ENCODE peak calls at places on chromosomes 11 and 22, in seven cellular contexts. One of them, this sample, is unnamed. For H3K4me1, the result is how much of the 10 kb centered on the place peaks cover.

GRCh38 chr22:46122980-46123693 is 27.2 kb upstream of the PPARA start:
- DNase-seq in stomach: no peak
- DNase-seq in Karpas-422: no peak
- DNase-seq in sigmoid colon: no peak
- DNase-seq in prostate gland: no peak
- DNase-seq in spleen: peak
- DNase-seq in right cardiac atrium: peak
- DNase-seq in this sample: no peak

GRCh38 chr22:46661221-46661851 is 41.1 kb downstream of the GRAMD4 start:
- DNase-seq in sigmoid colon: no peak
- DNase-seq in prostate gland: peak
- DNase-seq in stomach: no peak
- DNase-seq in Karpas-422: no peak
- DNase-seq in spleen: no peak
- DNase-seq in right cardiac atrium: peak
- DNase-seq in this sample: peak

GRCh38 chr11:103586756-103587155 is 449.7 kb upstream of the DDI1 start:
- DNase-seq in spleen: no peak
- DNase-seq in sigmoid colon: no peak
- DNase-seq in prostate gland: no peak
- DNase-seq in Karpas-422: no peak
- DNase-seq in stomach: no peak
- DNase-seq in right cardiac atrium: no peak
- DNase-seq in this sample: no peak

GRCh38 chr11:90171359-90171758 is 36.9 kb downstream of the NAALAD2 start:
- DNase-seq in Karpas-422: no peak
- DNase-seq in right cardiac atrium: no peak
- DNase-seq in stomach: no peak
- DNase-seq in spleen: no peak
- DNase-seq in prostate gland: no peak
- DNase-seq in sigmoid colon: no peak
- DNase-seq in this sample: no peak

GRCh38 chr11:35911616-35912165 is 32.2 kb upstream of the LDLRAD3 start:
- DNase-seq in sigmoid colon: no peak
- DNase-seq in prostate gland: no peak
- DNase-seq in Karpas-422: no peak
- DNase-seq in spleen: no peak
- DNase-seq in stomach: no peak
- DNase-seq in right cardiac atrium: no peak
- DNase-seq in this sample: no peak

GRCh38 chr11:70240337-70240736 is 30.2 kb upstream of the PPFIA1 start:
- DNase-seq in prostate gland: no peak
- DNase-seq in stomach: no peak
- DNase-seq in spleen: no peak
- DNase-seq in right cardiac atrium: no peak
- DNase-seq in sigmoid colon: no peak
- DNase-seq in Karpas-422: no peak
- DNase-seq in this sample: no peak

GRCh38 chr11:7555067-7555699 is 41.4 kb downstream of the PPFIBP2 start:
- DNase-seq in prostate gland: peak
- DNase-seq in stomach: peak
- DNase-seq in right cardiac atrium: peak
- DNase-seq in sigmoid colon: no peak
- DNase-seq in Karpas-422: no peak
- DNase-seq in spleen: no peak
- DNase-seq in this sample: no peak

GRCh38 chr11:36635463-36635862 is 37.4 kb upstream of the RAG2 start:
- DNase-seq in sigmoid colon: peak
- DNase-seq in spleen: no peak
- DNase-seq in stomach: no peak
- DNase-seq in Karpas-422: no peak
- DNase-seq in prostate gland: no peak
- DNase-seq in right cardiac atrium: no peak
- DNase-seq in this sample: no peak

GRCh38 chr22:36641902-36642640 is 61.5 kb downstream of the CACNG2 start:
- DNase-seq in prostate gland: no peak
- DNase-seq in right cardiac atrium: no peak
- DNase-seq in sigmoid colon: no peak
- DNase-seq in stomach: no peak
- DNase-seq in spleen: no peak
- DNase-seq in Karpas-422: no peak
- DNase-seq in this sample: no peak

GRCh38 chr22:37502342-37503182 is 16.4 kb upstream of the MFNG start:
- DNase-seq in Karpas-422: peak
- DNase-seq in stomach: peak
- DNase-seq in prostate gland: peak
- DNase-seq in sigmoid colon: no peak
- DNase-seq in right cardiac atrium: peak
- DNase-seq in spleen: no peak
- DNase-seq in this sample: no peak

GRCh38 chr22:23984430-23984829 is 4.5 kb downstream of the GSTT2 start:
- DNase-seq in Karpas-422: peak
- DNase-seq in sigmoid colon: no peak
- DNase-seq in prostate gland: no peak
- DNase-seq in right cardiac atrium: no peak
- DNase-seq in stomach: no peak
- DNase-seq in spleen: no peak
- DNase-seq in this sample: peak

GRCh38 chr22:26416670-26417270 is 12.3 kb upstream of the ASPHD2 start:
- DNase-seq in spleen: no peak
- DNase-seq in sigmoid colon: no peak
- DNase-seq in prostate gland: peak
- DNase-seq in stomach: no peak
- DNase-seq in Karpas-422: no peak
- DNase-seq in right cardiac atrium: no peak
- DNase-seq in this sample: no peak

GRCh38 chr22:43818981-43819690 is 7.0 kb upstream of the EFCAB6 start:
- DNase-seq in prostate gland: no peak
- DNase-seq in spleen: no peak
- DNase-seq in stomach: no peak
- DNase-seq in right cardiac atrium: no peak
- DNase-seq in Karpas-422: no peak
- DNase-seq in sigmoid colon: no peak
- DNase-seq in this sample: no peak

GRCh38 chr22:22376352-22376706 is 131.7 kb downstream of the VPREB1 start:
- DNase-seq in Karpas-422: no peak
- DNase-seq in sigmoid colon: no peak
- DNase-seq in spleen: no peak
- DNase-seq in stomach: no peak
- DNase-seq in right cardiac atrium: no peak
- DNase-seq in prostate gland: no peak
- DNase-seq in this sample: no peak

GRCh38 chr11:933002-933820 is 7.5 kb downstream of the AP2A2 start:
- DNase-seq in sigmoid colon: no peak
- DNase-seq in spleen: no peak
- DNase-seq in prostate gland: no peak
- DNase-seq in Karpas-422: no peak
- DNase-seq in right cardiac atrium: no peak
- DNase-seq in stomach: no peak
- DNase-seq in this sample: no peak

GRCh38 chr22:17842386-17842785 is 68.1 kb upstream of the BID start:
- DNase-seq in spleen: peak
- DNase-seq in stomach: peak
- DNase-seq in prostate gland: no peak
- DNase-seq in sigmoid colon: peak
- DNase-seq in right cardiac atrium: no peak
- DNase-seq in Karpas-422: no peak
- DNase-seq in this sample: no peak

GRCh38 chr22:23670378-23671295 is 20.2 kb upstream of the RGL4 start:
- DNase-seq in prostate gland: no peak
- DNase-seq in stomach: no peak
- DNase-seq in right cardiac atrium: no peak
- DNase-seq in Karpas-422: no peak
- DNase-seq in spleen: peak
- DNase-seq in sigmoid colon: peak
- DNase-seq in this sample: no peak

GRCh38 chr11:34181254-34181653 is 75.8 kb downstream of the NAT10 start:
- DNase-seq in sigmoid colon: no peak
- DNase-seq in Karpas-422: no peak
- DNase-seq in prostate gland: no peak
- DNase-seq in stomach: no peak
- DNase-seq in right cardiac atrium: no peak
- DNase-seq in spleen: no peak
- DNase-seq in this sample: no peak
- H3K4me1 ChIP-seq in sigmoid colon: under half
- H3K4me1 ChIP-seq in Karpas-422: under half
- H3K4me1 ChIP-seq in prostate gland: under half
- H3K4me1 ChIP-seq in stomach: under half
- H3K4me1 ChIP-seq in right cardiac atrium: under half
- H3K4me1 ChIP-seq in spleen: under half
- H3K4me1 ChIP-seq in this sample: under half

DNA sequence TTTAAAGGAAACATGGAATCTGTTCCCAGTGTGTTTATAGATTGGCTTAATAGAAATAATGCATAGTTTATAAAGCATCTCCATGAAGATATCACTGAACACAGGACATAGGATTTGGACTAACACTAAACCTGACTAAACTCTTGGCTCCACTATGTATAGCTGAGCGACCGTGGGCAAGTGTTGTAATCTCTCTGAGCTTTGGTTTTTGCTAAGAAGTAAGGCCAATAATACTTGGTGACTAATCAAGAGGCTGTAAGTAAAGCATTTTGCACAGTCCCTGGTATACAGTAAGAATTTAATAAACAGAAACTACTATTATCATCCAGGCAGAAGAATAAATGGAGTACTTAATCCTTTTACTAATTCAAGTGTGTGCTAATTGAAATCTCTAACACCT is 125.5 kb upstream of the MTMR2 start:
- DNase-seq in stomach: no peak
- DNase-seq in spleen: no peak
- DNase-seq in right cardiac atrium: no peak
- DNase-seq in prostate gland: no peak
- DNase-seq in Karpas-422: no peak
- DNase-seq in sigmoid colon: no peak
- DNase-seq in this sample: no peak
- H3K4me1 ChIP-seq in stomach: under half
- H3K4me1 ChIP-seq in spleen: under half
- H3K4me1 ChIP-seq in right cardiac atrium: under half
- H3K4me1 ChIP-seq in prostate gland: under half
- H3K4me1 ChIP-seq in Karpas-422: under half
- H3K4me1 ChIP-seq in sigmoid colon: under half
- H3K4me1 ChIP-seq in this sample: under half

GRCh38 chr11:57276169-57276854 is 39.3 kb upstream of the APLNR start:
- DNase-seq in right cardiac atrium: no peak
- DNase-seq in sigmoid colon: no peak
- DNase-seq in Karpas-422: no peak
- DNase-seq in spleen: no peak
- DNase-seq in prostate gland: no peak
- DNase-seq in stomach: no peak
- DNase-seq in this sample: no peak
- H3K4me1 ChIP-seq in right cardiac atrium: under half
- H3K4me1 ChIP-seq in sigmoid colon: under half
- H3K4me1 ChIP-seq in Karpas-422: under half
- H3K4me1 ChIP-seq in spleen: under half
- H3K4me1 ChIP-seq in prostate gland: under half
- H3K4me1 ChIP-seq in stomach: under half
- H3K4me1 ChIP-seq in this sample: under half

DNA sequence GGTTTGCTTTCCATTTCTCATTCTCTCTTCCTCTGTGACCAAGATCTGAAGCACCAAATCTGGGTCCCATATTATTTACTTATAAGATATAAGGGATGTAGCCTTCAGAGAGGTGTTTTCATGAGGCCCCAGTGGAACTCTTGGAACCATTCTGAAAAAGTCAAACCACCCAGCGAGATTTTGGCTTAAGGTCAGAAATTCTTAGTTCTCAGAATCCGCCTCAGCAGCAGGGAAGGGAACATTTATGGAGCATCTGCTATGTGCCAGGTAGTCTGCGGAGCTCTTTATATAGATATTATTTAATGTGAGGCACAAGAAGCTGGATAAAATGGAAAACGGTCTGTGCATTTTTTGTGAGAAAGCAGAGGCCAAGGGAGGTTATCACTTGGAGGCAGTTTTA is 6.3 kb downstream of the NAV2 start:
- DNase-seq in Karpas-422: no peak
- DNase-seq in stomach: no peak
- DNase-seq in right cardiac atrium: no peak
- DNase-seq in sigmoid colon: no peak
- DNase-seq in prostate gland: no peak
- DNase-seq in spleen: no peak
- DNase-seq in this sample: no peak
- H3K4me1 ChIP-seq in Karpas-422: under half
- H3K4me1 ChIP-seq in stomach: under half
- H3K4me1 ChIP-seq in right cardiac atrium: under half
- H3K4me1 ChIP-seq in sigmoid colon: half or more
- H3K4me1 ChIP-seq in prostate gland: under half
- H3K4me1 ChIP-seq in spleen: under half
- H3K4me1 ChIP-seq in this sample: under half